ENCODE peak calls at places on chromosome 22, in eight cellular contexts. E, Q, U, G, W, K, O and P are unnamed samples.

GRCh38 chr22:21074092-21074715 is 28.5 kb downstream of the LRRC74B start:
- DNase-seq in E (no peak), Q (no peak), U (no peak), G (no peak), W (peak; percentile 14), K (no peak), O (peak; percentile 9), P (no peak)

GRCh38 chr22:45889539-45890350 is 87.2 kb downstream of the WNT7B start:
- DNase-seq in E (peak; percentile 12), Q (no peak), U (peak; percentile 70), G (peak; percentile 16), W (no peak), K (no peak), O (no peak), P (no peak)

GRCh38 chr22:24232124-24232523 is 12.8 kb downstream of the GGT5 start:
- DNase-seq in E (no peak), Q (no peak), U (no peak), G (no peak), W (no peak), K (no peak), O (no peak), P (no peak)

GRCh38 chr22:38824587-38824986 is 19.2 kb downstream of the NPTXR start:
- DNase-seq in E (peak; percentile 38), Q (peak; percentile 41), U (peak; percentile 87), G (peak; percentile 73), W (peak; percentile 82), K (no peak), O (peak; percentile 49), P (peak; percentile 91)

GRCh38 chr22:27022741-27023373 is 365.5 kb downstream of the MIAT start:
- DNase-seq in E (no peak), Q (no peak), U (no peak), G (no peak), W (no peak), K (no peak), O (no peak), P (no peak)

GRCh38 chr22:16601437-16602223 is 9.0 kb upstream of the CCT8L2 start:
- DNase-seq in E (peak; percentile 39), Q (no peak), U (no peak), G (peak; percentile 33), W (no peak), K (no peak), O (no peak), P (no peak)

GRCh38 chr22:36010090-36010489 is 18.5 kb downstream of the RBFOX2 start:
- DNase-seq in E (no peak), Q (no peak), U (peak; percentile 56), G (no peak), W (no peak), K (no peak), O (no peak), P (peak; percentile 19)

GRCh38 chr22:20021196-20022181 is 579 bp downstream of the TANGO2 start:
- DNase-seq in E (peak; percentile 82), Q (peak; percentile 87), U (no peak), G (peak; percentile 79), W (no peak), K (no peak), O (no peak), P (no peak)

GRCh38 chr22:27327981-27328721 is 473.4 kb downstream of the MN1 start:
- DNase-seq in E (no peak), Q (no peak), U (no peak), G (no peak), W (no peak), K (no peak), O (peak; percentile 7), P (no peak)

GRCh38 chr22:43978558-43978957 is 23.3 kb downstream of the SAMM50 start:
- DNase-seq in E (no peak), Q (no peak), U (no peak), G (no peak), W (no peak), K (no peak), O (no peak), P (no peak)

GRCh38 chr22:31328545-31328960 is 17.6 kb downstream of the PATZ1 start:
- DNase-seq in E (no peak), Q (no peak), U (no peak), G (no peak), W (no peak), K (no peak), O (no peak), P (no peak)

GRCh38 chr22:25363474-25363873 is 144.0 kb downstream of the CRYBB2 start:
- DNase-seq in E (no peak), Q (no peak), U (no peak), G (no peak), W (no peak), K (no peak), O (no peak), P (no peak)

GRCh38 chr22:37316875-37317371 is 34.6 kb downstream of the CYTH4 start:
- DNase-seq in E (peak; percentile 69), Q (peak; percentile 50), U (peak; percentile 88), G (peak; percentile 78), W (peak; percentile 63), K (peak; percentile 50), O (peak; percentile 87), P (peak; percentile 85)

GRCh38 chr22:27872488-27872887 is 46.6 kb downstream of the PITPNB start:
- DNase-seq in E (no peak), Q (no peak), U (no peak), G (no peak), W (no peak), K (no peak), O (no peak), P (no peak)

GRCh38 chr22:23903328-23903971 is 9.3 kb downstream of the MIF start:
- DNase-seq in E (no peak), Q (no peak), U (no peak), G (no peak), W (no peak), K (no peak), O (no peak), P (no peak)